ENCODE peak calls at places on chromosomes 1 and 21, in six cellular contexts. One of them, this sample, is unnamed. For H3K27me3, the result is how much of the 10 kb centered on the place peaks cover.

GRCh38 chr1:17437260-17438175 is 2.0 kb downstream of the RCC2 start:
- DNase-seq in stomach: peak
- DNase-seq in HepG2: no peak
- DNase-seq in IMR-90: peak
- DNase-seq in uterus: peak
- DNase-seq in H1: no peak
- DNase-seq in this sample: peak

GRCh38 chr1:14894811-14895524 is 258.6 kb upstream of the TMEM51 start:
- DNase-seq in uterus: no peak
- DNase-seq in stomach: peak
- DNase-seq in IMR-90: no peak
- DNase-seq in HepG2: no peak
- DNase-seq in H1: no peak
- DNase-seq in this sample: no peak

GRCh38 chr1:97252076-97252475 is 530.5 kb downstream of the PTBP2 start:
- DNase-seq in stomach: no peak
- DNase-seq in H1: no peak
- DNase-seq in HepG2: no peak
- DNase-seq in uterus: no peak
- DNase-seq in IMR-90: peak
- DNase-seq in this sample: no peak

GRCh38 chr1:33161061-33161681 is 20.7 kb downstream of the TRIM62 start:
- DNase-seq in IMR-90: peak
- DNase-seq in stomach: no peak
- DNase-seq in HepG2: no peak
- DNase-seq in H1: no peak
- DNase-seq in uterus: peak
- DNase-seq in this sample: peak

GRCh38 chr1:54581621-54582035 is 33.6 kb downstream of the ACOT11 start:
- DNase-seq in H1: no peak
- DNase-seq in HepG2: peak
- DNase-seq in uterus: peak
- DNase-seq in stomach: peak
- DNase-seq in IMR-90: peak
- DNase-seq in this sample: peak

GRCh38 chr1:201295861-201296260 is 12.6 kb downstream of the PKP1 start:
- DNase-seq in HepG2: no peak
- DNase-seq in stomach: no peak
- DNase-seq in uterus: no peak
- DNase-seq in H1: no peak
- DNase-seq in IMR-90: peak
- DNase-seq in this sample: no peak

GRCh38 chr1:160951443-160952128 is 3.0 kb downstream of the ITLN2 start:
- DNase-seq in stomach: peak
- DNase-seq in HepG2: peak
- DNase-seq in IMR-90: peak
- DNase-seq in H1: peak
- DNase-seq in uterus: no peak
- DNase-seq in this sample: peak

GRCh38 chr21:30044447-30045064 is 104.8 kb upstream of the GRIK1 start:
- DNase-seq in H1: no peak
- DNase-seq in HepG2: peak
- DNase-seq in uterus: no peak
- DNase-seq in IMR-90: peak
- DNase-seq in stomach: no peak
- DNase-seq in this sample: no peak

GRCh38 chr1:91173379-91173890 is 151.6 kb upstream of the ZNF644 start:
- DNase-seq in IMR-90: no peak
- DNase-seq in H1: no peak
- DNase-seq in stomach: no peak
- DNase-seq in HepG2: no peak
- DNase-seq in uterus: no peak
- DNase-seq in this sample: no peak

GRCh38 chr1:99469641-99470040 is 176.3 kb upstream of the PALMD start:
- DNase-seq in H1: no peak
- DNase-seq in uterus: no peak
- DNase-seq in stomach: no peak
- DNase-seq in IMR-90: peak
- DNase-seq in HepG2: no peak
- DNase-seq in this sample: no peak

GRCh38 chr1:75632350-75632949 is 21.5 kb upstream of the SLC44A5 start:
- DNase-seq in HepG2: peak
- DNase-seq in stomach: no peak
- DNase-seq in H1: no peak
- DNase-seq in IMR-90: peak
- DNase-seq in uterus: no peak
- DNase-seq in this sample: no peak

GRCh38 chr21:29130234-29130993 is at the start of gene MAP3K7CL:
- DNase-seq in IMR-90: peak
- DNase-seq in H1: no peak
- DNase-seq in HepG2: no peak
- DNase-seq in uterus: peak
- DNase-seq in stomach: no peak
- DNase-seq in this sample: no peak

GRCh38 chr1:198267921-198268320 is 111.1 kb downstream of the NEK7 start:
- DNase-seq in stomach: no peak
- DNase-seq in IMR-90: peak
- DNase-seq in uterus: no peak
- DNase-seq in HepG2: no peak
- DNase-seq in H1: no peak
- DNase-seq in this sample: no peak

GRCh38 chr1:245788886-245789285 is 634.1 kb downstream of the KIF26B start:
- DNase-seq in stomach: no peak
- DNase-seq in HepG2: no peak
- DNase-seq in IMR-90: no peak
- DNase-seq in H1: no peak
- DNase-seq in uterus: no peak
- DNase-seq in this sample: no peak

GRCh38 chr1:65558215-65558614 is 137.7 kb downstream of the LEPR start:
- DNase-seq in stomach: no peak
- DNase-seq in HepG2: no peak
- DNase-seq in uterus: no peak
- DNase-seq in IMR-90: no peak
- DNase-seq in H1: no peak
- DNase-seq in this sample: no peak

GRCh38 chr1:178539291-178539690 is 26.4 kb downstream of the TEX35 start:
- DNase-seq in H1: no peak
- DNase-seq in HepG2: no peak
- DNase-seq in IMR-90: no peak
- DNase-seq in stomach: no peak
- DNase-seq in uterus: no peak
- DNase-seq in this sample: no peak

GRCh38 chr21:41953249-41953830 is 478 bp downstream of the C2CD2 start:
- DNase-seq in stomach: peak
- DNase-seq in H1: no peak
- DNase-seq in uterus: no peak
- DNase-seq in HepG2: no peak
- DNase-seq in IMR-90: no peak
- DNase-seq in this sample: peak

GRCh38 chr21:38787461-38788274 is 18.1 kb upstream of the ETS2 start:
- DNase-seq in stomach: peak
- DNase-seq in uterus: no peak
- DNase-seq in H1: no peak
- DNase-seq in HepG2: peak
- DNase-seq in IMR-90: peak
- DNase-seq in this sample: no peak

GRCh38 chr1:93577536-93578432 is 103.9 kb downstream of the BCAR3 start:
- DNase-seq in stomach: no peak
- DNase-seq in IMR-90: no peak
- DNase-seq in HepG2: no peak
- DNase-seq in H1: no peak
- DNase-seq in uterus: no peak
- DNase-seq in this sample: no peak

GRCh38 chr1:198201956-198202784 is 45.4 kb downstream of the NEK7 start:
- DNase-seq in uterus: no peak
- DNase-seq in H1: no peak
- DNase-seq in IMR-90: no peak
- DNase-seq in HepG2: no peak
- DNase-seq in stomach: no peak
- DNase-seq in this sample: no peak

GRCh38 chr1:2452583-2453315 is 23.3 kb upstream of the PLCH2 start:
- DNase-seq in IMR-90: peak
- DNase-seq in stomach: no peak
- DNase-seq in H1: no peak
- DNase-seq in uterus: no peak
- DNase-seq in HepG2: no peak
- DNase-seq in this sample: no peak

GRCh38 chr21:34983680-34984086 is 65.4 kb downstream of the RUNX1 start:
- DNase-seq in IMR-90: peak
- DNase-seq in stomach: no peak
- DNase-seq in uterus: no peak
- DNase-seq in HepG2: no peak
- DNase-seq in H1: no peak
- DNase-seq in this sample: no peak

GRCh38 chr1:37113285-37113684 is 79.0 kb upstream of the GRIK3 start:
- DNase-seq in stomach: no peak
- DNase-seq in HepG2: no peak
- DNase-seq in H1: no peak
- DNase-seq in IMR-90: no peak
- DNase-seq in uterus: no peak
- DNase-seq in this sample: no peak

GRCh38 chr1:113931456-113931855 is 2.3 kb downstream of the HIPK1 start:
- DNase-seq in H1: no peak
- DNase-seq in stomach: no peak
- DNase-seq in IMR-90: peak
- DNase-seq in uterus: no peak
- DNase-seq in HepG2: peak
- DNase-seq in this sample: no peak

GRCh38 chr1:113928129-113928949 is 785 bp upstream of the HIPK1 start:
- DNase-seq in IMR-90: peak
- DNase-seq in stomach: no peak
- DNase-seq in uterus: no peak
- DNase-seq in HepG2: peak
- DNase-seq in H1: no peak
- DNase-seq in this sample: no peak

GRCh38 chr1:113930499-113931161 is 1.5 kb downstream of the HIPK1 start:
- DNase-seq in H1: no peak
- DNase-seq in HepG2: peak
- DNase-seq in stomach: no peak
- DNase-seq in IMR-90: peak
- DNase-seq in uterus: no peak
- DNase-seq in this sample: peak

GRCh38 chr1:113929750-113930498 is 800 bp downstream of the HIPK1 start:
- DNase-seq in H1: no peak
- DNase-seq in IMR-90: peak
- DNase-seq in HepG2: no peak
- DNase-seq in stomach: peak
- DNase-seq in uterus: peak
- DNase-seq in this sample: no peak

GRCh38 chr1:113928950-113929749 is at the start of gene HIPK1:
- DNase-seq in HepG2: peak
- DNase-seq in H1: peak
- DNase-seq in stomach: peak
- DNase-seq in uterus: peak
- DNase-seq in IMR-90: peak
- DNase-seq in this sample: peak
- TF ChIP-seq POLR2A in HepG2: peak
- TF ChIP-seq POLR2A in H1: no peak
- TF ChIP-seq POLR2A in stomach: no peak
- TF ChIP-seq POLR2A in uterus: peak
- TF ChIP-seq POLR2A in IMR-90: peak
- TF ChIP-seq POLR2A in this sample: peak

GRCh38 chr1:18721066-18721465 is 90.4 kb downstream of the PAX7 start:
- DNase-seq in stomach: no peak
- DNase-seq in H1: no peak
- DNase-seq in uterus: no peak
- DNase-seq in HepG2: no peak
- DNase-seq in IMR-90: no peak
- DNase-seq in this sample: no peak

GRCh38 chr1:18723206-18723605 is 92.6 kb downstream of the PAX7 start:
- DNase-seq in uterus: no peak
- DNase-seq in stomach: no peak
- DNase-seq in IMR-90: no peak
- DNase-seq in H1: no peak
- DNase-seq in HepG2: no peak
- DNase-seq in this sample: no peak

GRCh38 chr1:18719786-18720436 is 89.3 kb downstream of the PAX7 start:
- DNase-seq in uterus: no peak
- DNase-seq in H1: no peak
- DNase-seq in IMR-90: no peak
- DNase-seq in HepG2: no peak
- DNase-seq in stomach: no peak
- DNase-seq in this sample: no peak

GRCh38 chr1:18722270-18722669 is 91.6 kb downstream of the PAX7 start:
- DNase-seq in stomach: no peak
- DNase-seq in uterus: no peak
- DNase-seq in H1: no peak
- DNase-seq in HepG2: no peak
- DNase-seq in IMR-90: no peak
- DNase-seq in this sample: no peak

GRCh38 chr1:18721776-18722175 is 91.1 kb downstream of the PAX7 start:
- DNase-seq in H1: no peak
- DNase-seq in uterus: no peak
- DNase-seq in HepG2: no peak
- DNase-seq in IMR-90: no peak
- DNase-seq in stomach: no peak
- DNase-seq in this sample: no peak
- H3K27me3 ChIP-seq in H1: under half
- H3K27me3 ChIP-seq in uterus: under half
- H3K27me3 ChIP-seq in HepG2: under half
- H3K27me3 ChIP-seq in IMR-90: under half
- H3K27me3 ChIP-seq in stomach: half or more
- H3K27me3 ChIP-seq in this sample: under half

GRCh38 chr1:221823566-221823965 is 81.7 kb upstream of the DUSP10 start:
- DNase-seq in uterus: no peak
- DNase-seq in H1: no peak
- DNase-seq in IMR-90: no peak
- DNase-seq in stomach: no peak
- DNase-seq in HepG2: no peak
- DNase-seq in this sample: no peak

GRCh38 chr1:221824909-221825308 is 83.0 kb upstream of the DUSP10 start:
- DNase-seq in H1: no peak
- DNase-seq in stomach: no peak
- DNase-seq in IMR-90: no peak
- DNase-seq in uterus: no peak
- DNase-seq in HepG2: no peak
- DNase-seq in this sample: no peak

GRCh38 chr1:221829327-221830011 is 87.6 kb upstream of the DUSP10 start:
- DNase-seq in HepG2: no peak
- DNase-seq in IMR-90: peak
- DNase-seq in H1: no peak
- DNase-seq in stomach: no peak
- DNase-seq in uterus: no peak
- DNase-seq in this sample: no peak

GRCh38 chr1:221824025-221824424 is 82.1 kb upstream of the DUSP10 start:
- DNase-seq in uterus: no peak
- DNase-seq in H1: no peak
- DNase-seq in IMR-90: peak
- DNase-seq in HepG2: no peak
- DNase-seq in stomach: no peak
- DNase-seq in this sample: no peak

GRCh38 chr1:221827307-221827642 is 85.4 kb upstream of the DUSP10 start:
- DNase-seq in IMR-90: no peak
- DNase-seq in H1: no peak
- DNase-seq in HepG2: no peak
- DNase-seq in uterus: no peak
- DNase-seq in stomach: no peak
- DNase-seq in this sample: no peak
- H3K27ac ChIP-seq in IMR-90: no peak
- H3K27ac ChIP-seq in H1: no peak
- H3K27ac ChIP-seq in HepG2: no peak
- H3K27ac ChIP-seq in uterus: no peak
- H3K27ac ChIP-seq in stomach: no peak
- H3K27ac ChIP-seq in this sample: no peak

GRCh38 chr1:235075121-235075954 is 53.3 kb downstream of the TOMM20 start:
- DNase-seq in IMR-90: peak
- DNase-seq in HepG2: peak
- DNase-seq in stomach: peak
- DNase-seq in H1: no peak
- DNase-seq in uterus: peak
- DNase-seq in this sample: peak
- TF ChIP-seq POLR2A in IMR-90: peak
- TF ChIP-seq POLR2A in HepG2: peak
- TF ChIP-seq POLR2A in stomach: no peak
- TF ChIP-seq POLR2A in H1: no peak
- TF ChIP-seq POLR2A in uterus: peak
- TF ChIP-seq POLR2A in this sample: no peak